ENCODE peak calls at places on chromosomes 11 and 22, in eight cellular contexts. L is effector memory CD4-positive, alpha-beta T cell; I is stimulated activated CD8-positive, alpha-beta memory T cell treated with anti-CD3 and anti-CD28 coated beads, Interleukin-12 subunit alpha, Interleukin-12 subunit beta, amount 100 ng/mL, for 4 hours; Z is nephron progenitor cell; W is substantia nigra; B is uterus; S is AG08396; K is iris pigment epithelial cell. M is an unnamed sample.

GRCh38 chr22:35630387-35630793 is 13.3 kb upstream of the MB start:
- DNase-seq in I (no peak), K (peak), Z (no peak), S (peak), B (peak), W (no peak), L (no peak), M (no peak)

GRCh38 chr11:77020751-77021150 is 13.4 kb upstream of the B3GNT6 start:
- DNase-seq in I (no peak), B (no peak), S (no peak), Z (no peak), K (no peak), L (no peak), W (no peak), M (no peak)

GRCh38 chr22:30245181-30245984 is 1.2 kb downstream of the LIF start:
- DNase-seq in S (no peak), L (no peak), B (no peak), W (no peak), K (no peak), Z (peak), I (no peak), M (no peak)

GRCh38 chr11:67563354-67564114 is 20.1 kb upstream of the GSTP1 start:
- DNase-seq in Z (no peak), S (peak), B (peak), W (no peak), L (no peak), K (peak), I (no peak), M (no peak)

GRCh38 chr22:41535244-41535643 is 9.0 kb downstream of the POLR3H start:
- DNase-seq in I (no peak), L (no peak), W (no peak), S (no peak), Z (no peak), K (peak), B (no peak), M (no peak)

GRCh38 chr22:36417281-36417686 is 29.5 kb upstream of the MYH9 start:
- DNase-seq in Z (no peak), W (no peak), I (no peak), L (no peak), S (no peak), B (no peak), K (no peak), M (no peak)

GRCh38 chr11:65555693-65556231 is 2.4 kb downstream of the LTBP3 start:
- DNase-seq in B (peak), K (peak), W (no peak), S (peak), I (no peak), Z (no peak), L (no peak), M (no peak)

GRCh38 chr22:31278643-31279326 is 13.5 kb downstream of the PIK3IP1 start:
- DNase-seq in L (peak), W (no peak), K (no peak), B (no peak), I (no peak), S (no peak), Z (no peak), M (no peak)

GRCh38 chr11:15560689-15561467 is 446.2 kb downstream of the INSC start:
- DNase-seq in I (no peak), B (no peak), Z (no peak), S (no peak), L (no peak), K (no peak), W (no peak), M (no peak)

GRCh38 chr11:124670732-124671131 is 2.8 kb downstream of the SIAE start:
- DNase-seq in Z (no peak), I (no peak), L (no peak), W (no peak), S (no peak), K (peak), B (no peak), M (no peak)

GRCh38 chr11:13875643-13876042 is 86.9 kb upstream of the SPON1 start:
- DNase-seq in Z (peak), W (no peak), I (no peak), L (no peak), S (no peak), K (no peak), B (no peak), M (no peak)

GRCh38 chr22:23305321-23305910 is 125.1 kb downstream of the BCR start:
- DNase-seq in K (peak), I (no peak), B (peak), W (no peak), S (peak), Z (no peak), L (no peak), M (no peak)

GRCh38 chr11:1815751-1816150 is 19.0 kb upstream of the SYT8 start:
- DNase-seq in L (no peak), I (no peak), S (no peak), Z (no peak), B (no peak), W (no peak), K (no peak), M (no peak)

GRCh38 chr11:124415356-124415923 is 9.2 kb downstream of the OR8B4 start:
- DNase-seq in I (no peak), L (no peak), K (peak), W (no peak), B (no peak), S (peak), Z (no peak), M (no peak)

GRCh38 chr11:77073328-77074001 is 6.7 kb downstream of the CAPN5 start:
- DNase-seq in S (peak), B (peak), W (no peak), Z (peak), I (no peak), L (no peak), K (peak), M (no peak)

GRCh38 chr11:45324459-45324858 is 38.3 kb upstream of the SYT13 start:
- DNase-seq in B (no peak), S (no peak), Z (no peak), K (no peak), L (no peak), W (no peak), I (no peak), M (no peak)

GRCh38 chr11:74702383-74703007 is 28.7 kb downstream of the CHRDL2 start:
- DNase-seq in K (peak), L (peak), W (peak), S (peak), B (peak), Z (peak), I (peak), M (peak)

GRCh38 chr11:2580061-2580421 is 119.8 kb downstream of the KCNQ1OT1 start:
- DNase-seq in L (no peak), B (peak), Z (no peak), I (no peak), K (no peak), S (no peak), W (no peak), M (no peak)

GRCh38 chr22:20441631-20442484 is 4.2 kb upstream of the SCARF2 start:
- DNase-seq in S (peak), K (peak), L (no peak), B (no peak), I (no peak), Z (no peak), W (no peak), M (no peak)

GRCh38 chr11:95576149-95576851 is 213.3 kb downstream of the FAM76B start:
- DNase-seq in W (no peak), B (peak), Z (no peak), I (no peak), K (no peak), S (no peak), L (no peak), M (no peak)

GRCh38 chr11:88538088-88538487 is 200.6 kb upstream of the CTSC start:
- DNase-seq in Z (no peak), K (peak), L (no peak), I (no peak), S (no peak), B (no peak), W (no peak), M (no peak)

GRCh38 chr11:29616611-29617010 is 400.2 kb downstream of the KCNA4 start:
- DNase-seq in W (no peak), B (no peak), Z (no peak), L (no peak), S (no peak), K (peak), I (no peak), M (no peak)

GRCh38 chr11:83092488-83093384 is 21.0 kb upstream of the RAB30 start:
- DNase-seq in W (no peak), Z (peak), S (no peak), I (no peak), K (peak), L (no peak), B (peak), M (no peak)

GRCh38 chr22:30668306-30668655 is 606 bp upstream of the DUSP18 start:
- DNase-seq in B (no peak), I (no peak), L (no peak), W (no peak), Z (no peak), K (no peak), S (no peak), M (no peak)

GRCh38 chr11:57430946-57431345 is 4.0 kb upstream of the SLC43A3 start:
- DNase-seq in S (no peak), L (no peak), K (no peak), Z (no peak), W (no peak), I (no peak), B (no peak), M (no peak)

GRCh38 chr11:101470881-101471535 is 112.8 kb downstream of the TRPC6 start:
- DNase-seq in K (no peak), S (peak), L (no peak), I (no peak), Z (no peak), B (no peak), W (no peak), M (no peak)

GRCh38 chr11:35484435-35484834 is 41.0 kb downstream of the PAMR1 start:
- DNase-seq in Z (no peak), K (peak), S (no peak), L (no peak), I (no peak), B (no peak), W (no peak), M (no peak)

GRCh38 chr11:40273192-40273732 is 1186.2 kb downstream of the LRRC4C start:
- DNase-seq in Z (no peak), K (no peak), S (no peak), I (no peak), W (no peak), B (no peak), L (no peak), M (no peak)

GRCh38 chr11:117618956-117619355 is 178.1 kb downstream of the DSCAML1 start:
- DNase-seq in Z (no peak), S (no peak), K (no peak), I (no peak), B (no peak), L (no peak), W (no peak), M (no peak)

GRCh38 chr22:48398181-48398905 is 1429.3 kb downstream of the BRD1 start:
- DNase-seq in Z (no peak), I (no peak), S (no peak), W (no peak), K (no peak), L (no peak), B (no peak), M (no peak)

M was measured in activated T-helper 9 cell treated with anti-CD3 and anti-CD28 coated beads, Interleukin-2, amount 50 U/mL, for 16 hours.